ENCODE peak calls at places on chromosomes 5 and 9, in six cellular contexts. K is HCT116, R is GM12878, I is HepG2, W is K562, O is H1. G is an unnamed sample.

GRCh38 chr5:177393206-177393765 is 7.2 kb downstream of the PFN3 start:
- DNase-seq in K (no peak), R (no peak), I (no peak), W (no peak), O (no peak), G (no peak)

GRCh38 chr9:88692837-88693236 is 157.9 kb downstream of the NXNL2 start:
- DNase-seq in K (no peak), R (no peak), I (no peak), W (no peak), O (no peak), G (no peak)

GRCh38 chr5:32538031-32538547 is 47.3 kb upstream of the SUB1 start:
- DNase-seq in K (no peak), R (peak), I (no peak), W (no peak), O (no peak), G (no peak)

GRCh38 chr5:166961028-166961427 is 1330.4 kb upstream of the WWC1 start:
- DNase-seq in K (no peak), R (no peak), I (no peak), W (peak), O (no peak), G (no peak)

GRCh38 chr9:136142416-136142800 is 23.7 kb upstream of the TMEM250 start:
- DNase-seq in K (no peak), R (no peak), I (no peak), W (no peak), O (no peak), G (no peak)

GRCh38 chr9:111759762-111760639 is 34.7 kb downstream of the SHOC1 start:
- DNase-seq in K (peak), R (peak), I (peak), W (peak), O (no peak), G (peak)

GRCh38 chr5:173668245-173668800 is 51.9 kb upstream of the BOD1 start:
- DNase-seq in K (no peak), R (no peak), I (no peak), W (no peak), O (no peak), G (no peak)

GRCh38 chr5:151150484-151151262 is 6.9 kb downstream of the ANXA6 start:
- DNase-seq in K (no peak), R (peak), I (no peak), W (no peak), O (no peak), G (no peak)

GRCh38 chr9:90642570-90643539 is at the start of gene DIRAS2:
- DNase-seq in K (peak), R (no peak), I (no peak), W (no peak), O (peak), G (peak)

GRCh38 chr5:148808864-148809642 is 17.4 kb upstream of the ADRB2 start:
- DNase-seq in K (no peak), R (peak), I (no peak), W (peak), O (no peak), G (no peak)

GRCh38 chr5:119322312-119322947 is 33.4 kb upstream of the TNFAIP8 start:
- DNase-seq in K (no peak), R (no peak), I (no peak), W (peak), O (no peak), G (no peak)

GRCh38 chr5:158837908-158838307 is 261.8 kb downstream of the EBF1 start:
- DNase-seq in K (no peak), R (no peak), I (no peak), W (no peak), O (no peak), G (no peak)

GRCh38 chr9:107874591-107875374 is 385.2 kb upstream of the KLF4 start:
- DNase-seq in K (no peak), R (no peak), I (no peak), W (no peak), O (no peak), G (no peak)

GRCh38 chr9:9996259-9996658 is 616.5 kb downstream of the PTPRD start:
- DNase-seq in K (no peak), R (no peak), I (no peak), W (no peak), O (no peak), G (no peak)

GRCh38 chr9:95937131-95937530 is 61.6 kb downstream of the ERCC6L2 start:
- DNase-seq in K (no peak), R (no peak), I (no peak), W (no peak), O (no peak), G (no peak)

GRCh38 chr9:79028101-79028500 is 543.7 kb upstream of the TLE4 start:
- DNase-seq in K (no peak), R (no peak), I (no peak), W (no peak), O (no peak), G (no peak)

GRCh38 chr5:67997892-67998457 is 217.6 kb upstream of the PIK3R1 start:
- DNase-seq in K (no peak), R (no peak), I (no peak), W (no peak), O (no peak), G (no peak)

GRCh38 chr9:116115731-116116353 is 37.7 kb upstream of the PAPPA start:
- DNase-seq in K (no peak), R (no peak), I (no peak), W (no peak), O (no peak), G (no peak)

GRCh38 chr5:139974661-139975060 is 68.4 kb downstream of the NRG2 start:
- DNase-seq in K (no peak), R (no peak), I (no peak), W (no peak), O (no peak), G (no peak)

GRCh38 chr5:57338068-57338848 is 144.4 kb downstream of the ACTBL2 start:
- DNase-seq in K (peak), R (no peak), I (peak), W (peak), O (no peak), G (peak)

GRCh38 chr9:99259231-99259918 is 37.3 kb downstream of the SEC61B start:
- DNase-seq in K (no peak), R (no peak), I (no peak), W (peak), O (no peak), G (no peak)

GRCh38 chr5:119328753-119329602 is 26.8 kb upstream of the TNFAIP8 start:
- DNase-seq in K (no peak), R (no peak), I (no peak), W (peak), O (no peak), G (no peak)

GRCh38 chr5:143543358-143544255 is 140.1 kb upstream of the NR3C1 start:
- DNase-seq in K (no peak), R (no peak), I (peak), W (no peak), O (no peak), G (no peak)

GRCh38 chr9:68515304-68516017 is 25.2 kb downstream of the TMEM252 start:
- DNase-seq in K (no peak), R (no peak), I (no peak), W (no peak), O (no peak), G (no peak)

GRCh38 chr5:79464695-79465332 is 49.1 kb downstream of the HOMER1 start:
- DNase-seq in K (peak), R (no peak), I (no peak), W (peak), O (no peak), G (no peak)

GRCh38 chr5:73188764-73189521 is 15.9 kb downstream of the TMEM174 start:
- DNase-seq in K (peak), R (no peak), I (no peak), W (peak), O (no peak), G (no peak)

GRCh38 chr9:110213413-110214044 is 5.6 kb upstream of the C9orf152 start:
- DNase-seq in K (no peak), R (no peak), I (peak), W (no peak), O (no peak), G (no peak)

GRCh38 chr9:33287087-33287490 is 3.2 kb upstream of the NFX1 start:
- DNase-seq in K (peak), R (no peak), I (peak), W (peak), O (no peak), G (no peak)

GRCh38 chr9:111300140-111300735 is 29.8 kb downstream of the OR2K2 start:
- DNase-seq in K (no peak), R (no peak), I (no peak), W (no peak), O (no peak), G (no peak)

GRCh38 chr5:134063421-134063820 is 51.1 kb upstream of the TCF7 start:
- DNase-seq in K (no peak), R (no peak), I (no peak), W (no peak), O (no peak), G (no peak)

GRCh38 chr5:39619161-39619818 is 194.5 kb upstream of the DAB2 start:
- DNase-seq in K (no peak), R (no peak), I (no peak), W (no peak), O (no peak), G (no peak)

GRCh38 chr5:10853144-10853543 is 92.1 kb upstream of the DAP start:
- DNase-seq in K (no peak), R (no peak), I (no peak), W (no peak), O (no peak), G (no peak)

GRCh38 chr5:19104963-19105362 is 883.0 kb downstream of the CDH18 start:
- DNase-seq in K (no peak), R (no peak), I (no peak), W (no peak), O (no peak), G (no peak)

GRCh38 chr9:135223831-135224230 is 136.4 kb downstream of the OLFM1 start:
- DNase-seq in K (no peak), R (no peak), I (no peak), W (no peak), O (no peak), G (no peak)

GRCh38 chr5:53671447-53671846 is 111.0 kb downstream of the NDUFS4 start:
- DNase-seq in K (no peak), R (no peak), I (no peak), W (no peak), O (peak), G (peak)

GRCh38 chr5:180982008-180982741 is 6.5 kb upstream of the BTNL3 start:
- DNase-seq in K (no peak), R (no peak), I (no peak), W (no peak), O (no peak), G (no peak)

GRCh38 chr5:82749453-82749852 is 327.7 kb downstream of the TMEM167A start:
- DNase-seq in K (no peak), R (no peak), I (no peak), W (no peak), O (no peak), G (no peak)

DNA sequence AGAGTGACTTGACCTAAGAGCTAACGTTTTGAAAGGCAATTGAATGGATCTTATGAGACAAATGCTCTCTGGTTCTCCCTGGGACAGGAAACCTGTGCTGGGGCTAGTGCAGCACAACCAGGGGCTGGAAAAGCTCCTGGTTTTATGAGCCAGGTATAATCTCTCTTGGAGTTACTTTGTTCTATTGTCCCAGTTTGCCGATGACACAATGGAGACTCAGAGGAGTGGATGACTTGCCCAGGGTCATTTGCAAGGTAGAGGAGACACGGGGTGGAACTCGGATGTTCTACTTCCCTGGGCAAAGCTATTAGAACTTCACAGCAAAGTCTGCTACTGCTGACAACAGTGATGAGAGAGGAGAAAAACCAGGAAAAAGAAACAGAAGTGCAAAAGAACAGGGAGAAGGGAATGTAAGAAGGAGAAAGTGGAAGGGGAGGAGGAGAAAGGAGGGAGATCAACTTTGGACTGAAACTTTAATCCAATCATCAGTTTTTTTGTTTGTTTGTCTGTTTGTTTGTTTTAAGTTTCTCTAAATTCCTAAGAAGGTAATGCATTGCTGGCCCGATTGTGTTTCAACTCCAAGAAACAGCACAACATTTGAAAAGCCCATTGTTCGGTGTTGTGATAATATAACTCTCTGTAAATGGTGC is 7.4 kb upstream of the GSN start:
- DNase-seq in K (no peak), R (no peak), I (no peak), W (no peak), O (no peak), G (no peak)
- H3K9ac ChIP-seq in K (no peak), R (no peak), I (no peak), W (no peak), O (no peak), G (no peak)

DNA sequence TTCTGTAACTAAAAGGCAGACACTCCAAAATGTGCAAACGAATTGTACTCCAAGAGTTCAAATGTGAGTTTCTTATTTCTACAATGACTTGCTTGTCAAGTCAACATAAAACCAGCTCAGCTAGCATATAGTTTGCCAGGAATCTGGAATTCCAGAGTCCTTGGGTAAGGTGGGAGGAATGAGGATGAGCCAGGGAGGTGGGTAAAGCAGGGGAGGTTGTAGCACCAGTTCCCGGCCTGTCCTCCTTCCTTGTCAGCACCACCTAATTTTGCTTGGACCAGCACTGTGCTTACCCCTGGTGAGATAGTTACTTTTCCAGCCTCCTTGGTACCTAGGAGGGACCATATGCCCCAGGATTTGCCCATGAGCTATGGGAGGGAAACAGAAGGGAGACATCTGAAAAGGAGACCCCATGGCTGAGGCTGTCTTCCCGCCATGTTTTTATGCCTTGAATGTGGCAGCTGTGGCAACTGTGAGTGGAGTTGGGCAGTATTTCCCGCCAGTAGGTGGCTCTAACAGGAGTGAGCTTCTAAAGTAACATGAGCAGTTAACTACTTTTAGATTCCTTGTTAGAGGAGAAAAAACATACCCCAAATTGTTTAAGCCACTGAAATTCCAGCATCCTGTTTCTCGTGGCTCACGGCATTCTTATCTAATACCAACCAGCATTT is 302.5 kb downstream of the TENT4A start:
- DNase-seq in K (no peak), R (no peak), I (no peak), W (peak), O (peak), G (peak)
- TF ChIP-seq ZNF274 in K (no peak), R (no peak), I (no peak), W (no peak), O (no peak), G (no peak)

GRCh38 chr5:179509845-179510244 is 40.5 kb upstream of the RUFY1 start:
- DNase-seq in K (no peak), R (no peak), I (no peak), W (no peak), O (no peak), G (no peak)

GRCh38 chr5:179509239-179509638 is 41.1 kb upstream of the RUFY1 start:
- DNase-seq in K (no peak), R (no peak), I (no peak), W (no peak), O (no peak), G (no peak)

GRCh38 chr5:179504191-179504590 is 46.2 kb upstream of the RUFY1 start:
- DNase-seq in K (no peak), R (no peak), I (no peak), W (no peak), O (no peak), G (no peak)

GRCh38 chr5:179504600-179505396 is 45.6 kb upstream of the RUFY1 start:
- DNase-seq in K (no peak), R (no peak), I (peak), W (no peak), O (no peak), G (no peak)

GRCh38 chr5:179505636-179506261 is 44.6 kb upstream of the RUFY1 start:
- DNase-seq in K (no peak), R (no peak), I (no peak), W (no peak), O (no peak), G (no peak)
- H3K9ac ChIP-seq in K (no peak), R (no peak), I (peak), W (no peak), O (no peak), G (no peak)

GRCh38 chr9:124503713-124504529 is 3.3 kb downstream of the NR5A1 start:
- DNase-seq in K (no peak), R (no peak), I (no peak), W (no peak), O (no peak), G (no peak)

GRCh38 chr9:124500796-124501611 is 6.2 kb downstream of the NR5A1 start:
- DNase-seq in K (no peak), R (no peak), I (no peak), W (no peak), O (no peak), G (no peak)

GRCh38 chr9:124500028-124500795 is 7.0 kb downstream of the NR5A1 start:
- DNase-seq in K (no peak), R (no peak), I (no peak), W (no peak), O (no peak), G (no peak)

GRCh38 chr9:124502711-124503702 is 4.2 kb downstream of the NR5A1 start:
- DNase-seq in K (no peak), R (no peak), I (no peak), W (no peak), O (no peak), G (no peak)

GRCh38 chr9:124501771-124502320 is 5.4 kb downstream of the NR5A1 start:
- DNase-seq in K (no peak), R (no peak), I (no peak), W (no peak), O (no peak), G (no peak)
- TF ChIP-seq ZNF274 in K (no peak), R (no peak), I (no peak), W (no peak), O (no peak), G (no peak)